ENCODE peak calls at places on chromosome 5, in four cellular contexts. D is Calu3, Y is fibroblast of mammary gland, W is hepatocyte. H is an unnamed sample.

GRCh38 chr5:145471831-145472616 is 363.1 kb downstream of the PRELID2 start:
- DNase-seq in W (peak), Y (no peak), D (peak), H (no peak)

GRCh38 chr5:176837707-176838115 is 27.4 kb downstream of the UNC5A start:
- DNase-seq in D (peak), Y (peak), W (peak), H (peak)

GRCh38 chr5:41416336-41416735 is 94.1 kb downstream of the PLCXD3 start:
- DNase-seq in D (no peak), W (no peak), Y (peak), H (no peak)

GRCh38 chr5:151772029-151772867 is 494 bp downstream of the G3BP1 start:
- DNase-seq in Y (peak), D (peak), W (peak), H (peak)

GRCh38 chr5:143717400-143717799 is 94.6 kb upstream of the HMHB1 start:
- DNase-seq in D (no peak), W (peak), Y (peak), H (no peak)

GRCh38 chr5:142358648-142359047 is 33.8 kb upstream of the SPRY4 start:
- DNase-seq in D (no peak), W (no peak), Y (no peak), H (no peak)

GRCh38 chr5:109857405-109858031 is 167.8 kb downstream of the MAN2A1 start:
- DNase-seq in W (peak), Y (no peak), D (no peak), H (no peak)

GRCh38 chr5:96934291-96934694 is 1.6 kb upstream of the LNPEP start:
- DNase-seq in W (peak), Y (peak), D (no peak), H (peak)

GRCh38 chr5:168947212-168947868 is 353.6 kb downstream of the SLIT3 start:
- DNase-seq in W (peak), Y (peak), D (peak), H (peak)

GRCh38 chr5:31193591-31194457 is at the start of gene CDH6:
- DNase-seq in D (peak), W (peak), Y (no peak), H (no peak)

GRCh38 chr5:109451161-109451560 is 41.4 kb upstream of the PJA2 start:
- DNase-seq in W (no peak), Y (no peak), D (peak), H (no peak)

GRCh38 chr5:73812457-73812856 is 186.5 kb downstream of the ARHGEF28 start:
- DNase-seq in W (no peak), D (no peak), Y (no peak), H (no peak)

GRCh38 chr5:19256036-19256435 is 732.0 kb downstream of the CDH18 start:
- DNase-seq in Y (no peak), D (no peak), W (no peak), H (no peak)

GRCh38 chr5:116632890-116633289 is 58.3 kb upstream of the SEMA6A start:
- DNase-seq in W (no peak), D (no peak), Y (no peak), H (no peak)

GRCh38 chr5:15887072-15887471 is 292.5 kb downstream of the MARCHF11 start:
- DNase-seq in D (no peak), Y (no peak), W (no peak), H (no peak)

GRCh38 chr5:159132429-159133040 is 32.8 kb upstream of the EBF1 start:
- DNase-seq in D (no peak), W (no peak), Y (no peak), H (no peak)

GRCh38 chr5:123700624-123701023 is 188.6 kb downstream of the CSNK1G3 start:
- DNase-seq in D (peak), Y (peak), W (peak), H (no peak)

GRCh38 chr5:145906401-145906800 is 30.0 kb upstream of the SH3RF2 start:
- DNase-seq in D (no peak), Y (no peak), W (no peak), H (no peak)

GRCh38 chr5:14581891-14582796 is 552 bp downstream of the OTULINL start:
- DNase-seq in D (peak), W (peak), Y (peak), H (no peak)

GRCh38 chr5:141330299-141331080 is at the start of gene PCDHGA1:
- DNase-seq in D (no peak), W (no peak), Y (peak), H (peak)

GRCh38 chr5:101047181-101047580 is 144.1 kb upstream of the ST8SIA4 start:
- DNase-seq in Y (no peak), D (no peak), W (no peak), H (no peak)

GRCh38 chr5:125536582-125536981 is 790.1 kb upstream of the ZNF608 start:
- DNase-seq in Y (peak), D (no peak), W (no peak), H (no peak)

GRCh38 chr5:167511276-167511675 is 780.2 kb upstream of the WWC1 start:
- DNase-seq in W (no peak), D (no peak), Y (no peak), H (no peak)

DNA sequence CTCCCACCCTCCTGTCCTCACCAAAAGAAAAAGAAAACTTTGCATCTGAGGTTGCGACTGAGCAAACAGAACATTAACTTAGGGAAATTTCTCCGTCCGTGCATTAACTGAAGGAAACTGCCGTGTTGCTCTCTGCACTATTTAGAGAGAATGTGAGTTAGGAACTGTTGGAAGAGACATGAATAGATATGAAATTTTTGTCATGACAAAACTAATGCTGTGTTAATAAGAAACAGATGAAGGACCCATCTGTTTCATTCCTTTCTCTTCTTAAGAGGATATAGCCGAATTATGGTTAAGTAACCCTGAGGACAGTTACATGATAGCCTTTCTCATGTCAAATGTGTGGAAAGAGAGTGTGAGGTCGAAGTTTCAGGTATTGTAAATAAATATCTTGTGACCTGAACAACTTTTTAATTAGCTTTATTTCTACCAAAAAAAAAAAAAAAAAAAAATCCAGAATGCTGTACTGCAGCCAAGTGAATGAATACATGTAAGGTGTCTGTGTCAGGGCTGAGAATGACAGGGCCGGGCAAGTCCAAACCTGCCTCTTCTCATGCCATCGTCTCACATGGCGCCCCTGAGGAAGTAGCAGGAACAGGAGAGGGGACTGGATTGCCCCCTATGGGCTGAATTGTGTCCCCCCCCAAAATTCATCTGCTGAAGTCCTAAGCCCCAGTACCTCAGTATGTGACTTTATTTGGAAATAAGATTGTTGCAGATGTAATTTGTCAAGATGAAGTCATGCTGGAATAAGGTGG is 35.6 kb upstream of the ANKRD33B start:
- DNase-seq in D (no peak), W (no peak), Y (peak), H (no peak)
- TF ChIP-seq CTCF in D (no peak), W (no peak), Y (no peak), H (no peak)

DNA sequence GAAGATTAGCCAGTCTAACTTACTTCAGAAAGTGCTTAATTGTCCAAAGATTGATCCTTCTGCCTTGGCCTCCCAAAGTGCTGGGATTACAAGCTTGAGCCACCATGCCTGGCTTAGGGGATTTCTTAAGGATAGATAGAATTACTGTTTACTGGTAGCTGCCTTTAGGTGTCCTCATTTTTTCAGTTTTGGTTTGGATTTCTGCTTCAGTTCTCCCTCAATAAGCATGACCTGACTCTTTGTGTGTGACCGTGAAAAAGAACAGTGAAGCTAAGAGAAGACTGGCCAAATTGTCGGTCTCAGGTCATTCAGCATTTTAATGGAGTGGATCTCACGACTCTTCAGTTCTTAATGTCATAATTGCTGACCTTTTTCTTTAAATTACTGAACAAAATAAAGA is 22.9 kb upstream of the CMYA5 start:
- DNase-seq in W (no peak), D (no peak), Y (no peak), H (no peak)
- TF ChIP-seq CTCF in W (no peak), D (no peak), Y (no peak), H (no peak)

GRCh38 chr5:139248826-139249453 is 44.6 kb upstream of the MATR3 start:
- DNase-seq in W (no peak), D (no peak), Y (no peak), H (no peak)

GRCh38 chr5:139241139-139241538 is 43.0 kb upstream of the SIL1 start:
- DNase-seq in W (no peak), Y (no peak), D (no peak), H (no peak)

GRCh38 chr5:139243425-139243965 is 45.3 kb upstream of the SIL1 start:
- DNase-seq in W (no peak), D (no peak), Y (peak), H (no peak)

GRCh38 chr5:139246394-139246793 is 47.1 kb upstream of the MATR3 start:
- DNase-seq in D (peak), Y (peak), W (no peak), H (no peak)

DNA sequence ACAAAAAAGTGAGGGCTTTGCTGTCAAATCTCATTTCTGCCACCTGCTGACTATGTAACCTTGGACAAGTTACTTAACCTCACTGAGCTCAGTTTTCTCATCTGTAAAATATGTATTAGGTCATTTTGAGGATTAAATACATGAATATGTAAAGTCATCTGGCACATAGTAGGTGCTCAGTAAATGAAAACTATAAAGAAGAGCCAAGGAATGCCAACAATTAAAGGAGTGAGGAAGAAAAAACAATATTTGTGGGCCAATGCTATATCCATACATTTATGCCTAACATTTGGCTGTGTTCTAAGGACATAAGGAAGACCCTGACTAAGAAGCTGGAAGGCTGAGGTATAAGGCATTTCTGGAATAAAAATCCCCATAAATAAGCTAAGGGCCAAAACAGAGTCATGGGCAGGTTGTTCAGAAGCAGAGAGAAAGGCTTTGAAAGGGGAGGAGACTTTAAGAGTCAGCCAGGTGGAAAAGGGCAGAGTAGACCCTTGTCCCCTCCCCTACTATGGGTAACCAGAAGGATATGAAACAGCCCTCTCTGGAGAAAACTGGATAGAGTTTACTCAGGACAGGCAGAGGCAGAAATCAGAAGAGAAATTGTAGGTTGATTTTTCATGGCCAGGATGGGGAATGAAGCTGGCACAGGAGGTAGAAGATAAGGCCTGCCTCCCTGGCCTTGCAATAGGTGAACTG is 47.6 kb upstream of the SIL1 start:
- DNase-seq in W (no peak), Y (no peak), D (no peak), H (no peak)
- TF ChIP-seq CTCF in W (no peak), Y (no peak), D (no peak), H (peak)

GRCh38 chr5:172188893-172189692 is 1.1 kb upstream of the STK10 start:
- DNase-seq in Y (no peak), D (no peak), W (no peak), H (no peak)
- TF ChIP-seq CTCF in Y (no peak), D (no peak), W (no peak), H (no peak)

DNA sequence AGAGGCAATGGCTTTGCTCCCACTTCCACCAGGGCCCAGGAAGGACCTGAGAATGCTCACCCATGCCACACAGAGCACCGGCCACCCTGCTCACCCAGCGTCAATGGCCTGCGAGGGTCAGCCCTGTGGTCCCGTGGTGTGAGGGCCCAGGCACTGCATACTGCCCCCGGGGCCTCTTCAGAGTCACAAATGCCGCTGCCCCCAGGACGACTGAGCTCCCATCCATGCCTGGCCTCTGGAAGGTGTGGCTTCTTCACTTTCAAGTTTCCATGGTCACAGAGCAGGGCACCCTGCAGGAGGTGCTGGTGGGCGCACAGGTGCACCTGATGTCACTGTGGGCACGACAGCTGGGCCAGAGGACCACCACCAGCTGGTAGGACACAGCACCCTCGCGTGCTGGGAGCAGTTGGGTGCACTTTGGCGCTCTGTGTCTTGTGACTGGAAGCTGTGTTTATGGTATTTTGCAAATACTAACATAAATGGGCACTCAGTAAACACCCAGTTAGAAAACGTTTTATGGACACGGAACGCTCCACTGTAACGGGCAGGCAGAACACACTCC is 12.5 kb upstream of the ZDHHC11 start:
- DNase-seq in Y (no peak), D (no peak), W (no peak), H (no peak)
- TF ChIP-seq CTCF in Y (no peak), D (no peak), W (no peak), H (no peak)

DNA sequence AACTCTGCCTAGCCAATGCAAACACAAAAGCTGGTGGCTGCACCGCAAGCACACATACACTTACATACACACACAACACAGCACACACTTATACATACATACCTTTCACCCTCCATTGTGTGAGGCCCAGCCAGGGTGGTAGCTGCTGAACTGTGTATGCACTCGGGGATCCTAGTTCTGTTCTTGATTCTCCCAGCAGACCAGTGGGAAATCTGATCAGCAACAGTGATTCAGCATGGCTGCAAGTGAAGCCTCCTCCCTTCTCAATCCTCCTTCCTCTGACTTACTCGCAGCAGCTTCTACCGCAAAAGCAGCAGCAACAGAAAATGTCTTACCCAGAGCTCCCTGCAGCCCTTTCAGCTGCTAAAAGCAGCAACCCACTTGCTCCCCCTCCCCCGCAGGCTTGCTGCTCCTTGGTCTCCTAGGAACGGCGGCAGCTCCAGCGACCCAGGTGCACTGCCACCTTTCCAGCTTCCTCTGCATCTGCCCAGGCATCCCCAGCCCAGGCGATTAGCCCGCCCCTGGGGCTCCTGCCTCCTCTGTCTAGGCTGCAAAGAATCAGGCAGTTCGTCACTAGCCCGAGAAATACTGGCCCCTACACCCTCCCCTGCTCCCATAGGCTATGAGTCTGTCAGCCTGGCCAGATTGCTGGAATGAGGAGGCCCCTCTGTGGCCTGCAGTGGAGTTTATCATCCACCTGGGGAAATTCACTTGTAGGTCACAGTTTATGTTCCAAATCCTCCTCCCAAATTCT is at the start of gene KLHL3:
- DNase-seq in D (peak), W (peak), Y (peak), H (peak)
- TF ChIP-seq CTCF in D (no peak), W (peak), Y (peak), H (peak)

GRCh38 chr5:1356873-1357787 is 12.2 kb upstream of the CLPTM1L start:
- DNase-seq in W (no peak), Y (no peak), D (no peak), H (no peak)
- TF ChIP-seq CTCF in W (no peak), Y (no peak), D (no peak), H (no peak)

DNA sequence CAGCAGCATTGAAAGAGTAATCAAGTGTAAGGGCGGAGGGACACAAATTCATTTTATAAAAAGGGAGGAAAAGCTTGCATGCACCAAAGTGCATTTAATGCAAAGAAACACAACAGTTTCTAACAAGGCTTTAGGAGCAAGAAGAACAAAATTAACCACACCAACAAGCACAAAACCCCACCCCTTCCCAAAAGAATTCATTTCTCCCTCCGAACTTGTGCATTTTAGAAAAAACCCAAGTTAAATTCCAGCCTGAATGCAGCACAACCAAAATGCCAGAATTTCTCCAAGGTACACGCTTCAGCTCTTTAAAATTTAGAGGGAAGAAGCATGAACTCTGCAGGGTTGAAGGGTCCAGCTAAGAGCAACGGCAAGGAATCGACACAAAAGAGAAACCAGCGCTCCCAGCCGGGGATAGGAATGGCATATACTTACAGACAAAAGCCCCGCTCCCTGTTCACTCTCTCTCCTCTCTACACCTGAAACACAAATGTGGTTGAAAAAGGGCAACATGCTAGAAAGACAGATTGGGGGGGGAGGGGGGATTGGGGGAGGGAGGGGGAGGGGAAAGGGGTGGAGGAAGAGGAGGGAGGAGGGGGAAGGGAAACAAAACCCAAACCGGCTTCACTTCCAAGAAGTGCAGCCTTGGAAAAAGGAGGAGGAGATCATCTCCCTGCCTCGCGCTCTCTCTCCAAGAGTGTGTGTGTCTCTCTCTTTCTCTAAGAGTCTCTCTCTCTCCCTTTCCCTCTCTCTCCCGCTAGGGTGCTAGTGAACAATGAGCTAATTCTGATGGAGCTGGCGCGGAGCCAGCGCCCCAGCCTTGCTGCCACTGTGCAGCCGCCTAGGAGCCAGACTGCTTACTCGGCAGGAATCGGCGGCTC is at the start of gene NREP:
- DNase-seq in W (peak), D (peak), Y (peak), H (peak)
- TF ChIP-seq CTCF in W (peak), D (peak), Y (peak), H (no peak)

DNA sequence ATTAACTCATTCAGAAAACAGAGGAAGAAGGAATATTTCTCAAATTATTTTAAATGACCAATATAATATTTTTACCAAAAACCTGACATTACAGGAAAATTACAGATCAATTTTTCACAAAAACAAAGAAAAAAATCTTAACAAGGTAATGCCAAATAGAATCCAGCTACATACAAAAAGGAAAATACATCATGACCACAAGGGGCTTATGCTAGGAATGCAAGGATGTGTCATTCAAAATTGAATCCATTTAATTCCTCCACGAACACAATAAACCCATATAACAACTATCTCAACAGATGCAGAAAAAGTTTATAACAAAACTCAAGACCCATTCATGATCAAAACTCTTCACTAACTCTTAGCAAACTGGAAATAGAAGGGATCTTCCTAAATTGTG is 239.8 kb downstream of the EPB41L4A start:
- DNase-seq in D (no peak), Y (no peak), W (no peak), H (no peak)
- TF ChIP-seq CTCF in D (no peak), Y (no peak), W (no peak), H (no peak)

H was measured in HepG2.